ENCODE peak calls at places on chromosomes 11 and 22, in eight cellular contexts. C, F, V, S, H, O, I and K are unnamed samples.

GRCh38 chr11:12201016-12201985 is 90.9 kb downstream of the MICAL2 start:
- DNase-seq in V (no peak), I (no peak), O (peak; percentile 93), H (no peak), F (no peak), S (peak; percentile 99), C (no peak), K (no peak)

GRCh38 chr22:47463220-47463619 is 700.8 kb downstream of the TBC1D22A start:
- DNase-seq in O (no peak), F (no peak), H (no peak), V (no peak), I (no peak), S (no peak), C (no peak), K (no peak)

GRCh38 chr11:108616549-108616948 is 23.0 kb upstream of the EXPH5 start:
- DNase-seq in V (no peak), C (no peak), F (peak; percentile 96), H (no peak), I (no peak), O (no peak), S (peak; percentile 65), K (no peak)

GRCh38 chr22:43060213-43060612 is 29.0 kb downstream of the TTLL1 start:
- DNase-seq in S (peak; percentile 35), V (no peak), C (no peak), I (peak; percentile 30), H (no peak), O (peak; percentile 53), F (no peak), K (peak; percentile 57)

GRCh38 chr11:113626736-113627135 is 79.4 kb downstream of the TMPRSS5 start:
- DNase-seq in C (no peak), F (no peak), O (no peak), I (no peak), S (no peak), H (no peak), V (no peak), K (no peak)

GRCh38 chr22:16568425-16568758 is 24.2 kb downstream of the CCT8L2 start:
- DNase-seq in F (no peak), C (no peak), O (no peak), S (no peak), I (no peak), H (no peak), V (no peak), K (no peak)

GRCh38 chr22:25735657-25736056 is 6.3 kb upstream of the MYO18B start:
- DNase-seq in I (no peak), V (no peak), H (no peak), S (no peak), O (no peak), F (no peak), C (no peak), K (no peak)

GRCh38 chr11:120517390-120518315 is 6.1 kb downstream of the GRIK4 start:
- DNase-seq in S (peak; percentile 20), I (no peak), C (peak; percentile 66), O (no peak), F (no peak), H (no peak), V (no peak), K (no peak)

GRCh38 chr22:42696331-42696967 is 24.2 kb downstream of the A4GALT start:
- DNase-seq in O (no peak), I (no peak), C (no peak), H (no peak), V (no peak), F (no peak), S (no peak), K (no peak)

GRCh38 chr11:15370774-15371173 is 256.1 kb downstream of the INSC start:
- DNase-seq in H (no peak), F (no peak), I (no peak), V (no peak), C (no peak), O (no peak), S (no peak), K (no peak)

GRCh38 chr11:94909371-94909820 is 64.0 kb downstream of the CWC15 start:
- DNase-seq in C (no peak), I (no peak), V (no peak), S (no peak), F (no peak), O (no peak), H (no peak), K (no peak)

GRCh38 chr22:31486951-31487350 is 2.7 kb downstream of the EIF4ENIF1 start:
- DNase-seq in C (no peak), O (no peak), H (no peak), I (no peak), S (no peak), V (no peak), F (no peak), K (no peak)

GRCh38 chr11:79366218-79366617 is 74.6 kb downstream of the TENM4 start:
- DNase-seq in F (no peak), S (no peak), H (no peak), I (no peak), V (no peak), C (no peak), O (no peak), K (no peak)

GRCh38 chr11:7575841-7576451 is 62.1 kb downstream of the PPFIBP2 start:
- DNase-seq in C (no peak), I (peak; percentile 74), S (no peak), O (no peak), V (peak; percentile 62), H (no peak), F (no peak), K (no peak)
- TF ChIP-seq POLR2AphosphoS5 in C (peak; percentile 9), I (peak; percentile 72), S (no peak), O (no peak), V (peak; percentile 55), H (no peak), F (no peak), K (no peak)

GRCh38 chr11:68213135-68213515 is at the start of gene KMT5B:
- DNase-seq in O (peak; percentile 53), H (no peak), S (no peak), F (peak; percentile 12), I (peak; percentile 59), V (no peak), C (no peak), K (no peak)

GRCh38 chr11:68213555-68214172 is 568 bp upstream of the KMT5B start:
- DNase-seq in S (peak; percentile 87), F (peak; percentile 86), O (peak; percentile 89), I (peak; percentile 90), H (peak; percentile 88), V (peak; percentile 87), C (peak; percentile 95), K (peak; percentile 81)

GRCh38 chr11:68214173-68215086 is 1.3 kb upstream of the KMT5B start:
- DNase-seq in I (no peak), H (peak; percentile 81), V (no peak), S (peak; percentile 17), O (no peak), F (no peak), C (peak; percentile 89), K (no peak)

GRCh38 chr11:68211546-68211945 is 1.6 kb downstream of the KMT5B start:
- DNase-seq in S (no peak), V (peak; percentile 49), H (no peak), O (no peak), I (peak; percentile 52), C (no peak), F (no peak), K (no peak)

GRCh38 chr11:68212421-68213134 is 518 bp downstream of the KMT5B start:
- DNase-seq in V (peak; percentile 57), I (peak; percentile 70), F (peak; percentile 37), S (peak; percentile 63), O (peak; percentile 87), H (peak; percentile 81), C (peak; percentile 90), K (peak; percentile 74)
- TF ChIP-seq POLR2A in V (peak; percentile 68), I (no peak), F (no peak), S (no peak), O (no peak), H (no peak), C (peak; percentile 19), K (no peak)

DNA sequence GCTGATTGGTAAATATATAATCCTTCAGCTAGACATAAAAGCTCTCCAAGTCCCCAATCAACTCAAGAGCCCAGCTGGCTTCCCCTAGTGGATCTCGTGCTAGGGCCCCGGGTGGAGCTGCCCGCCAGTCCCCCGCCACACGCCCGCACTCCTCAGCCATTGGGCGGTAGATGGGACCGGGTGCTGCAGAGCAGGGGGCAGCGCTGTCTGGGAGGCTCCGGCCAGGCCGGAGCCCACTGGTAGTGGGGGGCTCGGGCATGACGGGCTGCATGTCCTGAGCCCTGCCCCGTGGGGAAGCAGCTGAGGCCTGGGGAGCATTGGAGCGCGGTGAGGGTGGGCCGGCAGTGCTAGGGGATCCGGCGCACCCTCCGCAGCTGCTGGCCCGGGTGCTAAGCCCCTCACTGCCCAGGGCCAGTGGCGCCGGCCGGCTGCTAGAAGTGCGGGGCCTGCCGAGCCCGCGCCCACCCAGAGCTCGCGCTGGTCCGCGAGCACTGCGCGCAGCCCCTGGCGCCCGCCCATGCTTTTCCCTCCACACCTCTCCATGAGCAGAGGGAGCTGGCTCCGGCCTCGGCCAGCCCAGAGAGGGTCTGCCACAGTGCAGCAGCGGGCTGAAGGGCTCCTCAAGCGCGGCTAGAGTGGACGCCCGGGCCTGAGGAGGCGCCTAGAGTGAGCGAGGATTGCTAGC is 1680.6 kb upstream of the RAG2 start:
- DNase-seq in H (no peak), O (no peak), V (no peak), F (no peak), I (no peak), S (no peak), C (no peak), K (no peak)
- TF ChIP-seq POLR2AphosphoS5 in H (no peak), O (no peak), V (no peak), F (no peak), I (no peak), S (no peak), C (no peak), K (no peak)

GRCh38 chr22:49951986-49952896 is 8.3 kb upstream of the PIM3 start:
- DNase-seq in S (peak; percentile 39), C (no peak), H (no peak), V (no peak), F (no peak), O (no peak), I (no peak), K (no peak)

GRCh38 chr22:49953680-49954344 is 6.8 kb upstream of the PIM3 start:
- DNase-seq in F (no peak), C (no peak), H (no peak), I (no peak), V (no peak), O (no peak), S (no peak), K (no peak)

GRCh38 chr22:49951678-49951985 is 8.9 kb upstream of the PIM3 start:
- DNase-seq in V (no peak), S (no peak), I (peak; percentile 51), H (no peak), C (no peak), O (no peak), F (no peak), K (no peak)

GRCh38 chr22:49954354-49954753 is 6.2 kb upstream of the PIM3 start:
- DNase-seq in O (no peak), F (no peak), V (no peak), I (peak; percentile 68), H (no peak), S (no peak), C (peak; percentile 76), K (no peak)

DNA sequence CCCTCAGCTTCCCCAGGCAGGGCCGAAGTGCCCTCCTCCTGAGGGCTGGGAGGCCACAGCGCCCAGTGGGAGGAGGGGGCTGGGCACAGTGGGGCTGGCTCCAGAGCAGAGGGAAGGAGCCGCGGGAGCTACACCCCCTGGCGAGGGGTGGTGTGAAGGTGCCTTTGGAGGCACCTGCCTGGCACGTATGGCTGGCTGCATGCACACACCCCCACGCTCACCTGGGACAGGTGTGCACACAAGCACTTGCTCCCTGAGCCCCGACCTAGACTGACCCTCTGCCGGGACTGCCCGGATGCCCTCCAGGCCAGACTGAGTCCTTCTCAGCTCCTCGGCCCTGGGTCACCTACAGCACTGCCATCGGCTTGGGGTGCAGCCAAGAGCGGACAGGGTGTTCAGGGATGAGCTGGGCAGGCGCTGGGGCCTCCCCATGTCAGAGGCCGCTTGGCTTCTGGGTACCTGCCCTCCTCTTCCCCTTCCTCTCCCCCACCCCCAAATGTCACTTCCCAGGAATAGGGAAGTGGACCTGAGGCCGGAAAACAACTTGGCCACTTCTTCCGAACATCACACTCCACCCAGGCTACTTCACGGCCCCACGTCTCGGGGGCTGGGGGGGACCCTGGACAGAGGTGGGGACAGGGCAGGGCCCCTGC is 7.4 kb upstream of the PIM3 start:
- DNase-seq in F (no peak), O (no peak), I (peak; percentile 92), H (no peak), V (no peak), C (no peak), S (no peak), K (no peak)
- TF ChIP-seq POLR2A in F (no peak), O (no peak), I (no peak), H (no peak), V (no peak), C (no peak), S (no peak), K (no peak)